ENCODE peak calls at places on chromosomes 13 and 19, in four cellular contexts. X is GM13977, Y is fibroblast of pulmonary artery, F is astrocyte. G is an unnamed sample.

GRCh38 chr19:29371766-29372415 is 153.9 kb upstream of the VSTM2B start:
- DNase-seq in X (no peak), F (no peak), Y (no peak), G (peak; percentile 3)

GRCh38 chr13:99078014-99078771 is 100.3 kb upstream of the DOCK9 start:
- DNase-seq in Y (no peak), F (no peak), X (no peak), G (no peak)

GRCh38 chr19:52749780-52750179 is 14.9 kb upstream of the ZNF611 start:
- DNase-seq in Y (no peak), X (no peak), F (no peak), G (no peak)

GRCh38 chr19:8158411-8159074 is 9.2 kb upstream of the FBN3 start:
- DNase-seq in X (peak; percentile 85), F (peak; percentile 59), Y (peak; percentile 91), G (peak; percentile 82)

GRCh38 chr19:45952691-45953505 is 20.8 kb downstream of the NOVA2 start:
- DNase-seq in F (peak; percentile 10), Y (peak; percentile 72), X (peak; percentile 55), G (peak; percentile 75)

GRCh38 chr13:47788844-47789243 is 212.2 kb downstream of the SUCLA2 start:
- DNase-seq in F (no peak), X (no peak), Y (no peak), G (no peak)

GRCh38 chr19:38004100-38004504 is 97.1 kb downstream of the SIPA1L3 start:
- DNase-seq in Y (no peak), X (no peak), F (peak; percentile 67), G (no peak)

GRCh38 chr19:46390866-46391265 is 22.5 kb downstream of the CCDC8 start:
- DNase-seq in Y (no peak), X (no peak), F (no peak), G (no peak)

GRCh38 chr13:48775285-48775684 is 121.6 kb downstream of the CYSLTR2 start:
- DNase-seq in Y (no peak), F (peak; percentile 95), X (no peak), G (no peak)

GRCh38 chr13:68078874-68079273 is 848.7 kb upstream of the PCDH9 start:
- DNase-seq in Y (no peak), X (no peak), F (no peak), G (no peak)

GRCh38 chr19:54209058-54209747 is 8.5 kb downstream of the RPS9 start:
- DNase-seq in F (no peak), X (no peak), Y (no peak), G (no peak)

GRCh38 chr19:12899891-12900518 is 9.0 kb downstream of the GCDH start:
- DNase-seq in F (no peak), X (peak; percentile 83), Y (no peak), G (peak; percentile 82)

GRCh38 chr19:17993076-17993813 is 14.7 kb upstream of the ARRDC2 start:
- DNase-seq in X (no peak), F (no peak), Y (no peak), G (no peak)

GRCh38 chr19:6803036-6803404 is 30.5 kb downstream of the VAV1 start:
- DNase-seq in F (no peak), X (no peak), Y (no peak), G (no peak)

GRCh38 chr19:33486936-33487793 is 34.4 kb downstream of the PEPD start:
- DNase-seq in Y (no peak), F (no peak), X (no peak), G (no peak)

GRCh38 chr13:24074687-24075086 is 85.8 kb upstream of the SPATA13 start:
- DNase-seq in F (no peak), X (no peak), Y (peak; percentile 39), G (no peak)

GRCh38 chr19:2492870-2493269 is 16.9 kb downstream of the GADD45B start:
- DNase-seq in Y (no peak), F (no peak), X (no peak), G (no peak)

GRCh38 chr13:113941571-113942191 is 32.2 kb downstream of the C13orf46 start:
- DNase-seq in Y (no peak), X (no peak), F (peak; percentile 80), G (no peak)

GRCh38 chr13:113945857-113946408 is 27.9 kb downstream of the C13orf46 start:
- DNase-seq in Y (no peak), X (no peak), F (no peak), G (no peak)

GRCh38 chr19:4550018-4550417 is 9.5 kb downstream of the SEMA6B start:
- DNase-seq in Y (no peak), X (no peak), F (no peak), G (no peak)

GRCh38 chr19:4543856-4544647 is 4.2 kb upstream of the LRG1 start:
- DNase-seq in Y (no peak), F (no peak), X (no peak), G (no peak)

GRCh38 chr19:4548238-4548584 is 8.4 kb upstream of the LRG1 start:
- DNase-seq in F (no peak), Y (no peak), X (no peak), G (no peak)

GRCh38 chr19:4550479-4551050 is 8.9 kb downstream of the SEMA6B start:
- DNase-seq in X (no peak), F (no peak), Y (no peak), G (no peak)

DNA sequence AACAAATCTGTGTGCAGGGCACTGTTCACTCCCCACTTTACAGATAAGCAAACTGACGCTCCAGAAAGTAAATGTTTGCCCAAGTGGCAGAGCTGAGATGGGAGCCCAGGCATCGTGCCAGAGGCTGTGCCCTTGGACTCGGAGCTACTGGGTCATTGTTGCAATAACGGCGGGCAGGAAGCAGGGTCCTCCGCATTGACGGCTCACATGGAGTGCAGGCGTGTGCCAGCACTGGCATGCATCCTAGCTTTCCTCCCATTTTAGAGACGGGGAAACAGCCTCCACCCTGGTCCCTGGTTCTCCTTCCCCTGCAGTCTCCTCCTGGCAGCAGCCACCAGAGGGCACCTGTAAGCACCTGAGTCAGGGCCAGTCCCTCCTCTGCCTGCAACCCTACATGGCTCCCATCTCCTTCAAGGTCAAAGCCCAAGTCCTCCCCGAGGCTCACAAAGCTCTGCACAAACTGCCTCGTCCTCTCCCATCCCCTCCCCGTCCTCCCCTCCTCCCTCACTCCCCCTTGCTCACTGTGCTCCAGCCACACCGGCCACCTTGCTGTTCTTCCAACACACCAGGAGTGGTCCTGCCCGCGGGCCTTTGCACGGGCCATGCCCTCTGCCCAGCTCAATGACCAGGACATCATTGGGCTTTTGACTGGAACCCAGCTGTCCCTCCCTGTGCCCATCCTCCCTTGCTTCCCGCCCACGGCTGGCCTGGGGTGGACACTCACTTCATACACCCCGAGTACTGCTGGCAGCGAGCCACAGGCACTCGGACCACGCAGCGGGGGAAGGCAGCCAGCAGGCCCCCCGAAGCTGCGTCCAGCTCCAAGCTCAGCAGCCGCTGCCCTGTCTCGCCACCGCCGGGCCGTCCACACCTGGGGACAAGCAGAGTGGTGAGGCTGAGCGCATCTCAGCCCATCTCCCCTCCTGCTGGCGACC is 7.7 kb upstream of the LRG1 start:
- DNase-seq in F (no peak), Y (peak; percentile 29), X (no peak), G (no peak)
- TF ChIP-seq CTCF in F (peak; percentile 22), Y (peak; percentile 43), X (peak; percentile 49), G (peak; percentile 40)

DNA sequence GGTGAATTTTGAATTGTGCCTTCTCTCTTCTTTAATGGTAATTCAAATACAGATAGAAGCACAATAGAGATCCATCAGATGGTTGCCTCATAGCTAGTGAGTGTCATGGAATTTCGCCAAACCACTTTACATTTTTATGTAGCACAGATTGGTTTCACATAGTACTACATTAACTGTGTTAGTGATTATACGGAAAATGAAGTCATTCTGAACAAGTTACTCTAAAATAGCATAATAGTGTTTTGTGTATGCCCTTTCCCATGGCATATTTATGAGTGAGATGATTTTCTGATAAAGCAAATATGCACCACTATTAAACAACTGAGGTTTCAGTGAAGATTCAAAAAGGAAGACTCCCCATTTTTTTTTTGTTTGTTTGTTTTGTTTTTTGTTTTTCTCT is 1623.5 kb downstream of the PCDH9 start:
- DNase-seq in F (peak; percentile 69), X (no peak), Y (peak; percentile 58), G (no peak)
- TF ChIP-seq CTCF in F (no peak), X (no peak), Y (no peak), G (no peak)

GRCh38 chr19:21396121-21396520 is 812 bp upstream of the ZNF493 start:
- DNase-seq in F (no peak), Y (no peak), X (no peak), G (no peak)
- TF ChIP-seq CTCF in F (no peak), Y (no peak), X (no peak), G (no peak)

DNA sequence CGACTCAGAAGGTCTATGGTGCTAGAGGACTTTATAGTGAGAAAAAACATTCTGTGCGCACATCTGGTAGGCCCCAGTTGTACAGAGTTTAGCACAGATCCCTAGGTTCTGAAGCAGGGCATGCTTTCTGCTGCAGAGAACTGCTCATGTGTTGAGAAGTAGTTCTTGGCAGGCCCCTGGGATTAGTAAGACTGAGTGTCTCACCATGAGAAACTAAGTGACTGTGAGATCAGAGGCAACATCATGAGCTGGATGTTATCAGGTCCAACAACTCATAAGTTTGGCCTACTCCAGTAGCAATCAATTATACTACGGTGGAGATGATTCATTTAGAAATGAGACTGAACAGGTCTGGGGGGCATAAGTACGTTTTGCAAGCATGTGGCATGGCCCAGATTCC is 507.4 kb upstream of the KLF12 start:
- DNase-seq in F (peak; percentile 80), Y (peak; percentile 14), X (no peak), G (no peak)
- TF ChIP-seq CTCF in F (no peak), Y (no peak), X (no peak), G (no peak)

DNA sequence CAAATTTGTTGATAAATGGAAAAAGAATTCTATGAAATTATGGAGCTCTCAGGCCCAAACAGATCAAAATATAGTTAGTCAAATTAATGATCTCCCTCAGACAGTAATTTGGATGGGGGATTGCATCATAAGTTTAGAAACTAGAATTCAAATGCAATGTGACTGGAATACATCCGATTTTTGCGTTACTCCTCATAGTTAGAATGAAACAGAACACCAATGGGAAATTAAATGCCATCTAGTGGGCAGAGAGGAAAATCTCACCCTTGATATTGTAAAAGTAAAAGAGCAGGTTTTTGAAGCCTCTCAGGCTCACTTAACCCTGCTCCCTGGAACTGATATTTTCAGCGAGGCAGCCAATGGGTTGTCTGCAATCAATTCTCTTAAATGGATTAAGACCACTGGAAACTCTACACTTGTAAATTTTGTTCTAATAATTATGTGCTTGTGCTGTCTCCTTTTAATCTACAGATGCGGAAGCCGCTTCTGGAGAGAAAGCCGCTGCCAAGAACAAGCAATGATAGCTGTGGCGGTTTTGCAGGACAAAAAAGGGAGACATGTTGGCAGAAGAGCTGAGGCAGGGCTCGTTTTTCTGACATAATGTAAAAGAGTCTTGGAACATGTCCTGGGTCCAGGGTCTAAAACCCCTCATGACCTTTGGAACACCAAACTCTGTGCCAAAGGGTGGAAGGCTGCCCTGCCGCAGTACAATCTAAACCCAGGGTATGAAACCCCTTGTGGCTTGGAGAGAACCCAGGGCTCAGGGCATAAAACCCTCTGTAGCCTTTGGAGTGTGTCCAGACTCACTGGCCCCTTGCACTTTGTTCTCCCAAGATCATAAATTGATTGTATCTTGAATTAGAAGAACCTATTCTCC is 12.9 kb downstream of the ZNF417 start:
- DNase-seq in F (peak; percentile 21), X (no peak), Y (peak; percentile 71), G (no peak)
- TF ChIP-seq CTCF in F (peak; percentile 37), X (peak; percentile 41), Y (peak; percentile 61), G (peak; percentile 31)

GRCh38 chr13:50531917-50532899 is 311.3 kb downstream of the DLEU7 start:
- DNase-seq in X (no peak), Y (peak; percentile 71), F (no peak), G (no peak)
- TF ChIP-seq CTCF in X (peak; percentile 45), Y (peak; percentile 56), F (peak; percentile 47), G (peak; percentile 22)